ENCODE peak calls at places on chromosomes 4 and X, in six cellular contexts. X, S, E, Z, T and M are unnamed samples.

GRCh38 chrX:93594780-93595179 is 78.6 kb downstream of the NAP1L3 start:
- DNase-seq in S (no peak), Z (no peak), E (no peak), X (no peak), T (no peak), M (no peak)

GRCh38 chrX:338281-338835 is 19.8 kb upstream of the GTPBP6 start:
- DNase-seq in X (no peak), T (no peak), S (no peak), Z (no peak), E (no peak), M (no peak)

GRCh38 chr4:108010167-108010566 is 20.5 kb downstream of the HADH start:
- DNase-seq in E (no peak), X (no peak), T (no peak), Z (no peak), S (no peak), M (no peak)

GRCh38 chrX:82813671-82814078 is 694.4 kb upstream of the POU3F4 start:
- DNase-seq in Z (no peak), T (no peak), X (no peak), S (no peak), E (peak; percentile 0), M (no peak)

GRCh38 chr4:116055857-116056827 is 942.7 kb upstream of the NDST4 start:
- DNase-seq in Z (no peak), S (no peak), E (no peak), T (peak; percentile 35), X (no peak), M (no peak)

GRCh38 chr4:151325320-151326246 is at the start of gene SH3D19:
- DNase-seq in Z (peak; percentile 58), X (peak; percentile 6), T (peak; percentile 69), E (no peak), S (peak; percentile 99), M (no peak)

GRCh38 chrX:73266766-73267165 is 52.1 kb upstream of the NAP1L2 start:
- DNase-seq in S (no peak), Z (no peak), E (no peak), T (no peak), X (no peak), M (no peak)

GRCh38 chrX:87299563-87300160 is 217.9 kb upstream of the KLHL4 start:
- DNase-seq in Z (no peak), E (no peak), T (peak; percentile 37), S (peak; percentile 0), X (peak; percentile 8), M (no peak)

GRCh38 chr4:87243426-87244053 is 23.1 kb upstream of the KLHL8 start:
- DNase-seq in S (no peak), X (no peak), T (peak; percentile 43), Z (no peak), E (no peak), M (no peak)

GRCh38 chrX:20463296-20464075 is 196.8 kb upstream of the RPS6KA3 start:
- DNase-seq in S (no peak), X (no peak), T (no peak), E (no peak), Z (no peak), M (no peak)

GRCh38 chr4:164212134-164212533 is 541.8 kb upstream of the SMIM31 start:
- DNase-seq in X (no peak), E (no peak), Z (no peak), S (no peak), T (no peak), M (no peak)

GRCh38 chr4:5954056-5954760 is 61.3 kb upstream of the CRMP1 start:
- DNase-seq in E (no peak), Z (no peak), T (no peak), X (no peak), S (no peak), M (no peak)

GRCh38 chr4:123587983-123588494 is 191.4 kb downstream of the SPRY1 start:
- DNase-seq in S (peak; percentile 32), X (no peak), T (no peak), Z (no peak), E (no peak), M (no peak)

GRCh38 chr4:127772769-127773671 is 9.1 kb upstream of the HSPA4L start:
- DNase-seq in S (no peak), E (no peak), X (no peak), Z (no peak), T (no peak), M (no peak)

GRCh38 chr4:5979981-5980380 is 38.2 kb downstream of the C4orf50 start:
- DNase-seq in Z (peak; percentile 85), X (no peak), E (peak; percentile 56), S (no peak), T (peak; percentile 86), M (no peak)

GRCh38 chr4:166092797-166093196 is 219.8 kb downstream of the TLL1 start:
- DNase-seq in E (no peak), X (no peak), Z (no peak), T (no peak), S (no peak), M (no peak)

GRCh38 chr4:187598246-187598645 is 397.3 kb upstream of the ZFP42 start:
- DNase-seq in T (no peak), S (no peak), Z (no peak), X (no peak), E (no peak), M (no peak)

GRCh38 chr4:151530230-151530629 is 121.3 kb downstream of the FHIP1A start:
- DNase-seq in X (no peak), Z (no peak), S (no peak), T (no peak), E (no peak), M (no peak)

GRCh38 chr4:176359590-176359989 is 39.8 kb downstream of the SPCS3 start:
- DNase-seq in Z (no peak), S (no peak), X (no peak), T (no peak), E (no peak), M (no peak)

GRCh38 chr4:147581601-147582350 is 35.4 kb upstream of the TMEM184C start:
- DNase-seq in S (no peak), T (no peak), E (no peak), Z (no peak), X (peak; percentile 17), M (no peak)

GRCh38 chrX:63657821-63658220 is 127.2 kb downstream of the ARHGEF9 start:
- DNase-seq in Z (no peak), X (no peak), E (peak; percentile 0), S (no peak), T (no peak), M (no peak)

GRCh38 chrX:49199315-49199595 is 738 bp downstream of the SYP start:
- DNase-seq in X (no peak), S (no peak), T (no peak), Z (no peak), E (no peak), M (no peak)

GRCh38 chr4:110544594-110544993 is 68.6 kb downstream of the ENPEP start:
- DNase-seq in E (no peak), X (no peak), Z (no peak), S (no peak), T (no peak), M (no peak)

GRCh38 chr4:110540606-110541440 is 64.9 kb downstream of the ENPEP start:
- DNase-seq in E (no peak), S (no peak), Z (no peak), T (no peak), X (no peak), M (no peak)

GRCh38 chr4:110543577-110543976 is 67.6 kb downstream of the ENPEP start:
- DNase-seq in E (no peak), X (no peak), T (no peak), Z (no peak), S (no peak), M (no peak)
- TF ChIP-seq CREB1 in E (no peak), X (no peak), T (no peak), Z (no peak), S (no peak), M (no peak)

GRCh38 chrX:39642071-39642470 is 455.7 kb downstream of the BCOR start:
- DNase-seq in S (peak; percentile 11), Z (no peak), X (no peak), E (no peak), T (no peak), M (no peak)
- TF ChIP-seq CREB1 in S (no peak), Z (no peak), X (no peak), E (no peak), T (no peak), M (no peak)

DNA sequence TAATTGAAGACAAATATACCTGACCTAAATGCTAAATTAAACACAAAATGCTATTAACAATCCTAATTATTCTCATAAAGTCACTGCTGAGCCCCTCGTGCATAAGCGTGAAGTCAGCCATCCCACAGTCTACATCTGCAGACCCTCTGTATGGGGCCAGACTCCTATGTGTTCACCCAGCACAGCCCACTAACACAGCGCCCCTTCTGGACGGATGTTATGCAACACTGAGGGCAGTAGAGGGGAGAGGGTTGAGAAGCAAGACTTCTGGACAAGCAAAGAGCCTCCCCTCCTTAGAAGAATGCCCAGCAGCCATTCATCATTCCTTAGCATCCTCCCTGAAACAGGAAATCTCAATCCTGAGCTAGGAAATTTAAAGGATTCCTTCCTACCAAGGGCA is 7.9 kb downstream of the TRPC3 start:
- DNase-seq in E (no peak), S (peak; percentile 10), Z (peak; percentile 83), T (peak; percentile 86), X (peak; percentile 45), M (no peak)
- TF ChIP-seq CREB1 in E (no peak), S (no peak), Z (no peak), T (no peak), X (no peak), M (no peak)

GRCh38 chr4:8268901-8269534 is 536 bp upstream of the HTRA3 start:
- DNase-seq in E (no peak), Z (no peak), T (no peak), S (no peak), X (no peak), M (no peak)

GRCh38 chr4:8267077-8267476 is 2.5 kb upstream of the HTRA3 start:
- DNase-seq in X (peak; percentile 83), T (peak; percentile 87), Z (peak; percentile 78), E (peak; percentile 54), S (peak; percentile 52), M (no peak)

GRCh38 chr4:8269535-8270417 is at the start of gene HTRA3:
- DNase-seq in T (peak; percentile 74), X (no peak), S (no peak), Z (peak; percentile 56), E (no peak), M (no peak)

GRCh38 chr4:8266508-8266907 is 3.0 kb upstream of the HTRA3 start:
- DNase-seq in T (no peak), Z (no peak), S (no peak), X (no peak), E (no peak), M (no peak)

DNA sequence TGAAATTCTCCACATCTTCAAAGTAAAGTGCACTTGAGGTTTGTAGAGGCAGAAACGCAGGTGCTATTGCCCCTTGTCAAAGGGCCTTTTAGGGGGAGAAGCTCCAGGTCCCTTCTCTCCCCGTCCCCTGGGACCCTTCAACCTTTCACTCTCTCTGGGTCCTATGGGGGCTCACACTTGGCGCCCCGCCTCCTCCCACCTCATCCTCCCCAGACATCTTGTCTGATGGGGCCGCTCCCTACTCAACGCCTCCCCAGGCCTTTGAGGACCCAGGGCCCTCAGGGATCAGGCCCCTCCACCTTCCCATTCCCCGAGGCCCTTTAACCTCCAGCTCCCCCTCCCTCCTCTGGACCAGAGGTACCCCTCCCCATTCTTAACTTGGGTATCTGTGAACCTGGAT is 1.3 kb upstream of the HTRA3 start:
- DNase-seq in S (no peak), X (no peak), Z (no peak), T (no peak), E (no peak), M (no peak)
- TF ChIP-seq CREB1 in S (no peak), X (no peak), Z (no peak), T (no peak), E (no peak), M (no peak)

GRCh38 chr4:156312261-156312847 is 358.7 kb upstream of the CTSO start:
- DNase-seq in E (no peak), S (no peak), T (no peak), X (no peak), Z (no peak), M (no peak)
- TF ChIP-seq CREB1 in E (no peak), S (no peak), T (no peak), X (no peak), Z (no peak), M (no peak)